ENCODE peak calls at places on chromosomes 3 and 15, in seven cellular contexts. M is brain microvascular endothelial cell; O is HTR-8/SVneo; T is osteoblast; R is AG04449; C is activated CD4-positive, CD25-positive, alpha-beta regulatory T cell treated with anti-CD3 and anti-CD28 coated beads, Interleukin-2, amount 50 U/mL, for 72 hours; G is right cardiac atrium. Y is an unnamed sample.

GRCh38 chr15:35379972-35380371 is 166.0 kb downstream of the DPH6 start:
- DNase-seq in O (no peak), G (no peak), T (no peak), M (no peak), R (no peak), C (no peak), Y (no peak)

GRCh38 chr3:81105761-81106160 is 655.7 kb downstream of the GBE1 start:
- DNase-seq in G (no peak), C (no peak), R (no peak), M (no peak), T (no peak), O (no peak), Y (no peak)

GRCh38 chr3:65144791-65145355 is 457.1 kb upstream of the ADAMTS9 start:
- DNase-seq in G (no peak), R (no peak), O (no peak), T (no peak), C (no peak), M (no peak), Y (no peak)

GRCh38 chr3:129116482-129116946 is 5.1 kb downstream of the RAB43 start:
- DNase-seq in T (peak; percentile 19), C (no peak), O (no peak), R (no peak), G (no peak), M (no peak), Y (no peak)

GRCh38 chr15:49145651-49146609 is 9.5 kb downstream of the COPS2 start:
- DNase-seq in T (no peak), G (no peak), O (peak; percentile 46), M (peak; percentile 73), R (no peak), C (no peak), Y (peak; percentile 0)

GRCh38 chr3:39651993-39652739 is 157.2 kb upstream of the MYRIP start:
- DNase-seq in M (no peak), T (no peak), G (no peak), R (no peak), C (no peak), O (no peak), Y (no peak)

GRCh38 chr3:187935623-187936156 is 190.4 kb upstream of the BCL6 start:
- DNase-seq in C (peak; percentile 44), M (no peak), R (no peak), T (no peak), O (no peak), G (peak; percentile 53), Y (no peak)

GRCh38 chr3:197430961-197431910 is 124.5 kb downstream of the BDH1 start:
- DNase-seq in O (no peak), M (peak; percentile 14), C (no peak), G (no peak), T (no peak), R (peak; percentile 63), Y (no peak)

GRCh38 chr3:170037463-170038433 is at the start of gene GPR160:
- DNase-seq in R (no peak), G (peak; percentile 88), C (peak; percentile 82), M (peak; percentile 31), O (peak; percentile 72), T (peak; percentile 93), Y (peak; percentile 75)

GRCh38 chr3:155079795-155080546 is at the start of gene MME:
- DNase-seq in G (peak; percentile 63), C (no peak), R (no peak), M (peak; percentile 27), O (peak; percentile 66), T (peak; percentile 92), Y (peak; percentile 56)

GRCh38 chr3:52752045-52752660 is 18.6 kb downstream of the NEK4 start:
- DNase-seq in M (no peak), R (no peak), C (no peak), T (no peak), O (no peak), G (no peak), Y (no peak)

GRCh38 chr3:110859993-110860392 is 211.6 kb upstream of the NECTIN3 start:
- DNase-seq in G (no peak), M (no peak), R (no peak), T (no peak), C (no peak), O (no peak), Y (no peak)

GRCh38 chr15:60381148-60381788 is 16.5 kb downstream of the ANXA2 start:
- DNase-seq in R (no peak), O (no peak), T (peak; percentile 77), M (peak; percentile 17), G (no peak), C (no peak), Y (no peak)

GRCh38 chr15:100017140-100017539 is 283.9 kb upstream of the LYSMD4 start:
- DNase-seq in C (no peak), R (no peak), G (no peak), T (no peak), O (no peak), M (no peak), Y (no peak)

GRCh38 chr3:137612293-137612692 is 151.8 kb upstream of the SOX14 start:
- DNase-seq in T (no peak), O (no peak), M (no peak), R (no peak), G (no peak), C (no peak), Y (no peak)

GRCh38 chr15:89489376-89489775 is 7.0 kb downstream of the RHCG start:
- DNase-seq in O (no peak), M (no peak), C (no peak), T (no peak), R (no peak), G (no peak), Y (peak; percentile 12)

GRCh38 chr3:55118453-55118852 is 190.6 kb upstream of the LRTM1 start:
- DNase-seq in M (no peak), R (no peak), G (no peak), T (no peak), O (no peak), C (no peak), Y (no peak)

GRCh38 chr3:53232641-53233377 is 23.0 kb downstream of the TKT start:
- DNase-seq in R (no peak), C (no peak), O (no peak), G (no peak), T (no peak), M (no peak), Y (no peak)

GRCh38 chr3:126338796-126339241 is 18.4 kb downstream of the KLF15 start:
- DNase-seq in R (no peak), G (no peak), O (no peak), M (no peak), C (peak; percentile 17), T (no peak), Y (no peak)

GRCh38 chr3:185585523-185585861 is 603 bp upstream of the SENP2 start:
- DNase-seq in M (no peak), O (no peak), C (no peak), G (no peak), R (no peak), T (no peak), Y (no peak)

GRCh38 chr3:23888617-23889228 is 28.1 kb downstream of the NKIRAS1 start:
- DNase-seq in R (no peak), C (no peak), T (no peak), G (no peak), M (peak; percentile 25), O (no peak), Y (no peak)

GRCh38 chr15:73937313-73937695 is 11.0 kb downstream of the LOXL1 start:
- DNase-seq in O (no peak), T (peak; percentile 82), M (no peak), C (no peak), R (no peak), G (no peak), Y (no peak)

GRCh38 chr15:65056868-65057548 is 10.8 kb downstream of the RASL12 start:
- DNase-seq in T (no peak), C (no peak), M (peak; percentile 17), R (no peak), O (peak; percentile 53), G (no peak), Y (no peak)

GRCh38 chr15:98658831-98659699 is 10.7 kb downstream of the IGF1R start:
- DNase-seq in G (no peak), O (no peak), R (no peak), T (peak; percentile 87), M (no peak), C (no peak), Y (no peak)

GRCh38 chr3:120089089-120089488 is 5.2 kb downstream of the GSK3B start:
- DNase-seq in G (no peak), M (no peak), C (no peak), T (no peak), O (no peak), R (no peak), Y (no peak)

GRCh38 chr3:50170689-50171088 is 15.6 kb downstream of the SEMA3F start:
- DNase-seq in O (peak; percentile 74), C (no peak), G (peak; percentile 87), M (peak; percentile 60), R (no peak), T (peak; percentile 97), Y (no peak)